ENCODE peak calls at places on chromosomes 13 and 19, in ten cellular contexts. G is GM18507; F is AG08396; I is amniotic stem cell; E is stimulated activated CD8-positive, alpha-beta memory T cell treated with anti-CD3 and anti-CD28 coated beads, Interleukin-4, amount 100 ng/mL, for 24 hours; K is iPS DF 19.7; A is fibroblast of lung; T is substantia nigra; R is GM10248; D is cardiac muscle cell. Z is an unnamed sample.

GRCh38 chr19:49390131-49390977 is 2.3 kb downstream of the KASH5 start:
- DNase-seq in F (no peak), K (no peak), T (no peak), G (no peak), D (no peak), I (no peak), E (no peak), R (peak), A (no peak), Z (no peak)

GRCh38 chr19:18610556-18611326 is 1.9 kb upstream of the TMEM59L start:
- DNase-seq in I (no peak), K (no peak), G (no peak), R (no peak), F (no peak), A (no peak), T (no peak), E (no peak), D (no peak), Z (no peak)

GRCh38 chr19:6425732-6426686 is 1.4 kb upstream of the KHSRP start:
- DNase-seq in G (no peak), E (no peak), F (no peak), D (no peak), K (no peak), T (no peak), R (no peak), I (no peak), A (no peak), Z (no peak)

GRCh38 chr19:2557093-2557440 is 81.1 kb downstream of the GADD45B start:
- DNase-seq in K (no peak), D (no peak), I (no peak), E (no peak), A (no peak), T (no peak), G (no peak), F (no peak), R (no peak), Z (no peak)

GRCh38 chr13:48436661-48437242 is 23.8 kb upstream of the LPAR6 start:
- DNase-seq in G (no peak), D (peak), R (no peak), A (no peak), K (no peak), I (no peak), F (no peak), T (no peak), E (no peak), Z (no peak)

GRCh38 chr13:47788844-47789243 is 212.2 kb downstream of the SUCLA2 start:
- DNase-seq in A (no peak), G (no peak), K (no peak), E (no peak), R (no peak), F (no peak), I (no peak), D (no peak), T (no peak), Z (no peak)

GRCh38 chr19:11171144-11171543 is 15.6 kb upstream of the SPC24 start:
- DNase-seq in T (no peak), F (no peak), R (no peak), G (no peak), D (no peak), E (no peak), I (no peak), A (no peak), K (no peak), Z (no peak)

GRCh38 chr13:29594310-29594709 is 1.2 kb downstream of the SLC7A1 start:
- DNase-seq in I (peak), K (no peak), R (peak), D (peak), E (peak), F (peak), A (peak), T (no peak), G (peak), Z (peak)

GRCh38 chr19:7899751-7900352 is 3.8 kb upstream of the MAP2K7 start:
- DNase-seq in E (no peak), I (no peak), D (no peak), G (no peak), R (no peak), T (no peak), A (no peak), K (no peak), F (no peak), Z (no peak)

GRCh38 chr13:97101912-97102311 is 107.6 kb upstream of the OXGR1 start:
- DNase-seq in I (no peak), G (no peak), T (no peak), F (no peak), R (no peak), E (no peak), A (no peak), K (no peak), D (no peak), Z (no peak)

GRCh38 chr19:14821958-14822357 is 13.0 kb downstream of the OR7A5 start:
- DNase-seq in G (no peak), A (no peak), F (no peak), T (no peak), D (peak), K (no peak), E (no peak), I (no peak), R (no peak), Z (no peak)

GRCh38 chr19:4379383-4380253 is 20.7 kb downstream of the SH3GL1 start:
- DNase-seq in T (no peak), K (no peak), E (no peak), I (no peak), G (no peak), D (peak), F (no peak), R (peak), A (peak), Z (no peak)

GRCh38 chr13:46168341-46168740 is 13.6 kb downstream of the LCP1 start:
- DNase-seq in K (no peak), R (no peak), D (peak), E (peak), F (no peak), I (no peak), T (no peak), G (no peak), A (no peak), Z (peak)

GRCh38 chr13:29548722-29549446 is 46.6 kb downstream of the SLC7A1 start:
- DNase-seq in T (no peak), A (peak), F (no peak), D (peak), G (no peak), I (no peak), K (no peak), R (no peak), E (no peak), Z (no peak)

Z was measured in HCEC 1CT.